ENCODE peak calls at places on chromosomes 4 and X, in seven cellular contexts. H is kidney epithelial cell, T is cardiac fibroblast, F is fibroblast of lung, Y is foreskin fibroblast, A is BE2C, Q is ovary. D is an unnamed sample.
A peak's percentile ranks its signal among the peaks of the same experiment; 100 is the strongest.

GRCh38 chrX:28312965-28313364 is 274.3 kb upstream of the IL1RAPL1 start:
- DNase-seq in H (no peak), T (no peak), F (no peak), Y (no peak), A (no peak), Q (no peak), D (peak; percentile 18)

GRCh38 chr4:147160908-147161513 is 215.3 kb upstream of the TTC29 start:
- DNase-seq in H (peak; percentile 25), T (peak; percentile 83), F (peak; percentile 81), Y (peak; percentile 82), A (peak; percentile 49), Q (no peak), D (peak; percentile 37)

GRCh38 chrX:13464599-13465275 is 104.7 kb upstream of the EGFL6 start:
- DNase-seq in H (no peak), T (peak; percentile 24), F (no peak), Y (no peak), A (no peak), Q (no peak), D (no peak)

GRCh38 chrX:44748014-44748413 is 95.8 kb upstream of the DUSP21 start:
- DNase-seq in H (peak; percentile 1), T (peak; percentile 1), F (peak; percentile 7), Y (peak; percentile 9), A (no peak), Q (no peak), D (no peak)

GRCh38 chrX:53312946-53313745 is 31.8 kb upstream of the IQSEC2 start:
- DNase-seq in H (peak; percentile 9), T (peak; percentile 62), F (peak; percentile 52), Y (peak; percentile 74), A (peak; percentile 51), Q (peak; percentile 62), D (peak; percentile 23)

GRCh38 chr4:153114771-153115321 is 89.4 kb upstream of the TRIM2 start:
- DNase-seq in H (no peak), T (peak; percentile 81), F (peak; percentile 72), Y (peak; percentile 82), A (no peak), Q (no peak), D (peak; percentile 49)

GRCh38 chr4:2482192-2482591 is 13.3 kb downstream of the RNF4 start:
- DNase-seq in H (no peak), T (no peak), F (no peak), Y (no peak), A (no peak), Q (no peak), D (no peak)

GRCh38 chr4:31108762-31109161 is 388.6 kb downstream of the PCDH7 start:
- DNase-seq in H (no peak), T (no peak), F (no peak), Y (no peak), A (no peak), Q (no peak), D (no peak)

GRCh38 chr4:11546391-11547160 is 117.9 kb upstream of the HS3ST1 start:
- DNase-seq in H (no peak), T (peak; percentile 4), F (no peak), Y (no peak), A (no peak), Q (no peak), D (no peak)

GRCh38 chr4:107578321-107578720 is 141.7 kb downstream of the PAPSS1 start:
- DNase-seq in H (no peak), T (no peak), F (no peak), Y (peak; percentile 53), A (no peak), Q (no peak), D (no peak)

GRCh38 chrX:140923118-140923517 is 79.3 kb upstream of the SPANXB1 start:
- DNase-seq in H (no peak), T (no peak), F (no peak), Y (no peak), A (no peak), Q (no peak), D (no peak)

GRCh38 chrX:140916891-140917290 is 85.5 kb upstream of the SPANXB1 start:
- DNase-seq in H (no peak), T (no peak), F (no peak), Y (no peak), A (no peak), Q (no peak), D (no peak)

GRCh38 chrX:140917354-140918115 is 84.9 kb upstream of the SPANXB1 start:
- DNase-seq in H (no peak), T (no peak), F (no peak), Y (no peak), A (no peak), Q (no peak), D (no peak)

GRCh38 chrX:140913802-140914501 is 88.4 kb upstream of the SPANXB1 start:
- DNase-seq in H (no peak), T (no peak), F (no peak), Y (no peak), A (no peak), Q (no peak), D (no peak)

DNA sequence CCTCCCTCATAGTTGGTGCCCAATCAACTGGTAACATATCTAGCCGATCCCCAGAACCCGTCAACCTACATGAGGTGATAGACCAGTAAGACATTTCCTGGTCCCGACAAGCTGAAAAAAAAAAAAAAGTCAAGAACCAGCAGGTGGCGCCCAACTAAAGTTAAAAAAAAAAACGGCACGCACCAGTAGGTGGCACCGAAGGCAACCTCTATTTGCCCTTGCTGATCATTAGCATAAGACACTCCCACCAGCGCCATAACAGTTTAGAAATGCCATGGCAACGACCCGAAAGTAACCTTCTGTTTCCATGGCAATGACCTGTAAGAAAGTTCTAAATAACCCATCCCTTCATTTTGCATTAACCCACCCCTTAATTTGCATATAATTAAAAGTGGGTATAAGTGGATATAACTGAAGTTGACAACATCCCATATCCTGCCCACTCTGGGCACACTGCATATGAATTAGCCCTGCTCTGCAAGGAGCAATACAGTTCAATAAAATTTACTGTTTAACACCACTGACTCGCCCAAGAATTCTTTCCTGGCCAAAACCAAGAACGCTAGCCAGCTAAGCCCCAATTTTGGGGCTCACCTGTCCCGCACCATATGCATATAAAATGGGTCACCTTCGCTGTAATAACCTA is 83.9 kb upstream of the SPANXB1 start:
- DNase-seq in H (peak; percentile 14), T (peak; percentile 81), F (peak; percentile 70), Y (peak; percentile 38), A (peak; percentile 37), Q (no peak), D (peak; percentile 22)
- H3K4me3 ChIP-seq in H (no peak overlapping the region), T (no peak overlapping the region), F (no peak overlapping the region), Y (no peak overlapping the region), A (no peak overlapping the region), Q (no peak overlapping the region), D (no peak overlapping the region)

DNA sequence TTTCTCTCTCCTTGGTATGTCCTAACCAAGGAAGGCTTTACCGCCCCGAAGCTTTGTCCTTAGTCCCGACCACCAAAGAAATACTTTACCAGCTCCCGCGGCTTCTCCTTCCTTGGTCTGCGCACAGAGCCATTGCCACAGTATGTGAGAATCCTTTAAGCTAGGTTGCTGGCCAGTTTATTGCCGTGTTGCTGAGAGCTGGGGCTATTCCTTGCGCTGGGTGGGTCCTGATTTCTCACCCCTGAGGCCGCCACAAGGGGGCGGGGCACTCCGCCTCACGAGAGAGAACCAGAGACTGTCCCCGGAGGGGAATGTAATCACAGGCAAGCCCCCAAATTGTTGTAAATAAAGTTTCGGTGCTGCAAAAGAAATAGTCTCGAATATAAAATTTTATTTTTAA is 331.0 kb upstream of the PCDH10 start:
- DNase-seq in H (no peak), T (no peak), F (no peak), Y (no peak), A (peak; percentile 13), Q (no peak), D (no peak)
- TF ChIP-seq CTCF in H (peak; percentile 4), T (no peak), F (no peak), Y (no peak), A (no peak), Q (no peak), D (no peak)

DNA sequence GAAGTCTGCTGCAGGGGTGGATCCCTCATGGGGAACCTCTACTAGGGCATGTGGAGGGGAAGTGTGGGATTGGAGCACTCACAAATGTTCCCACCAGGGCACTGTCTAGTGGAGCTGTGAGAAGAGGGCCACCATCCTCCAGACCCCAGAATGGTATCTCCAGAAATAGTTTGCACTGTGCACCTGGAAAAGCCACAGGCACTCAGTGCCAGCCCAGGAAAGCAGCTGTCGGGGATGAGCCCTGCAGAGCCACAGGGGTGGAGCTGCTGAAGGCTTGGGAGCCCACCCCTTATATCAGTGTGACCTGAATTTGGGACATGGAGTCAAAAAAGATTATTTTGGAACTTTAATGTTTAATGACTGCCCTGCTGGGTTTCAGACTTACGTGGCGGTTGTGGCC is 25.0 kb upstream of the LDOC1 start:
- DNase-seq in H (no peak), T (no peak), F (no peak), Y (no peak), A (no peak), Q (no peak), D (no peak)
- H3K4me3 ChIP-seq in H (no peak overlapping the region), T (no peak overlapping the region), F (no peak overlapping the region), Y (no peak overlapping the region), A (no peak overlapping the region), Q (no peak overlapping the region), D (no peak overlapping the region)

GRCh38 chrX:108020631-108021030 is 24.2 kb upstream of the VSIG1 start:
- DNase-seq in H (no peak), T (peak; percentile 45), F (peak; percentile 29), Y (peak; percentile 43), A (no peak), Q (no peak), D (no peak)
- TF ChIP-seq CTCF in H (peak; percentile 48), T (peak; percentile 54), F (peak; percentile 46), Y (peak; percentile 42), A (peak; percentile 43), Q (no peak), D (peak; percentile 53)

GRCh38 chr4:8859550-8860095 is 12.0 kb downstream of the HMX1 start:
- DNase-seq in H (no peak), T (no peak), F (no peak), Y (no peak), A (no peak), Q (no peak), D (no peak)

GRCh38 chr4:8857682-8858187 is 13.9 kb downstream of the HMX1 start:
- DNase-seq in H (no peak), T (no peak), F (no peak), Y (no peak), A (no peak), Q (no peak), D (no peak)

GRCh38 chr4:8858925-8859210 is 12.8 kb downstream of the HMX1 start:
- DNase-seq in H (no peak), T (no peak), F (no peak), Y (no peak), A (no peak), Q (no peak), D (no peak)

GRCh38 chr4:8856835-8857590 is 14.6 kb downstream of the HMX1 start:
- DNase-seq in H (no peak), T (no peak), F (no peak), Y (no peak), A (no peak), Q (no peak), D (no peak)

DNA sequence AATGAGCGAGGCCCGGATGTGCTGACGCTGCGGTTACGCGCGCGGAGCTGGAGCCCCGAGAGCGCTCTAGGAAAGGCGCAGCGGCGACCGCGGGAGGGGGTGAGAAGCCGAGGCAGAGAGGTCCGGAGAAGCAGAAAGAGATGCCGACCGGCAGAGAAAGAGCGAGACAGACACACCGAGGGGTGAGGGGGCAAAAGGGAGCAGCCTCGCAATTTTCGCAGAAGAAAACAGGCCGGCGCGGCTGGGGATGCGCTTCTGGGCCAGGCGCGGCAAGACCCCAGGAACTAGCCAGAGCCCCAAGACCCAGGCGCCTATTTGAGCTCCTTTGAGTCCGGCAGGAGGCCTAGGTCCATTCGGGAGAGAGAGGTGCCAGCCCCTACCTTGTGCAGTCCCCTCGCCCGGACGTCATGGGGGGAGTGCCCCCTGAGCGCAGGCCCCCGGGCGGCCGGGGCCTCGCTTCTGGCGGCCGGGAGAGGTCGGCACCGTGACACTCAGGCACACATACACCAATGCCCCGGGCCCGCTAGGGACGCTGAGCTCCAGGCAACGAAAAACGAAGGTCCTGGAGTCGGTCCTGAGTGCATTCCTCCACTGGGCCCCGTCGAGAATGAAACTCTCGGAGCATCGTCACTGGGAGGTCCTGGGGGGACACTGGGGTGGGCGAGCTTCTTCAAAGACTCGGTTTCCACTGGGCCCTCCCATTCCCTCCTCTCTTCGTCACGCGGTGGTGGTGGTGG is 13.3 kb downstream of the HMX1 start:
- DNase-seq in H (no peak), T (no peak), F (no peak), Y (no peak), A (no peak), Q (no peak), D (no peak)
- H3K4me3 ChIP-seq in H (no peak overlapping the region), T (no peak overlapping the region), F (no peak overlapping the region), Y (no peak overlapping the region), A (no peak overlapping the region), Q (no peak overlapping the region), D (no peak overlapping the region)